ENCODE peak calls at places on chromosomes 7 and 10, in eight cellular contexts. J is astrocyte of the cerebellum, N is astrocyte of the spinal cord, Q is Panc1, S is AG04450, H is A549, Z is pancreas, K is Calu3. A is an unnamed sample.

GRCh38 chr10:125397608-125398007 is 237.2 kb upstream of the CTBP2 start:
- DNase-seq in H (no peak), S (no peak), K (no peak), Z (no peak), N (no peak), Q (no peak), J (no peak), A (no peak)

GRCh38 chr7:106823631-106824030 is 41.5 kb upstream of the PIK3CG start:
- DNase-seq in K (peak), N (no peak), H (no peak), Q (no peak), Z (no peak), S (no peak), J (no peak), A (no peak)

GRCh38 chr10:99881371-99881770 is 98.9 kb downstream of the ABCC2 start:
- DNase-seq in K (no peak), S (no peak), Z (no peak), J (no peak), N (no peak), Q (no peak), H (no peak), A (no peak)

GRCh38 chr10:70458329-70459060 is 17.0 kb upstream of the NODAL start:
- DNase-seq in J (peak), N (peak), K (peak), Q (no peak), Z (peak), H (no peak), S (peak), A (peak)

GRCh38 chr7:12222889-12223579 is 11.9 kb downstream of the TMEM106B start:
- DNase-seq in H (no peak), S (no peak), Q (no peak), K (no peak), Z (no peak), N (no peak), J (no peak), A (no peak)

GRCh38 chr7:42493436-42494198 is 256.6 kb upstream of the GLI3 start:
- DNase-seq in K (no peak), Q (no peak), J (peak), N (peak), H (no peak), S (peak), Z (peak), A (no peak)

GRCh38 chr10:1159131-1160061 is 103.2 kb downstream of the WDR37 start:
- DNase-seq in K (no peak), H (no peak), J (no peak), S (no peak), Q (no peak), N (peak), Z (no peak), A (no peak)

GRCh38 chr10:97428572-97428981 is 2.6 kb downstream of the PGAM1 start:
- DNase-seq in Q (no peak), S (no peak), H (no peak), K (no peak), J (no peak), N (no peak), Z (no peak), A (no peak)

GRCh38 chr10:74322565-74322964 is 171.5 kb downstream of the ADK start:
- DNase-seq in N (no peak), J (no peak), H (no peak), S (no peak), Q (no peak), K (no peak), Z (no peak), A (no peak)

GRCh38 chr7:73774923-73775322 is 4.9 kb upstream of the CLDN3 start:
- DNase-seq in Q (no peak), J (no peak), Z (no peak), N (no peak), H (no peak), K (no peak), S (no peak), A (no peak)

DNA sequence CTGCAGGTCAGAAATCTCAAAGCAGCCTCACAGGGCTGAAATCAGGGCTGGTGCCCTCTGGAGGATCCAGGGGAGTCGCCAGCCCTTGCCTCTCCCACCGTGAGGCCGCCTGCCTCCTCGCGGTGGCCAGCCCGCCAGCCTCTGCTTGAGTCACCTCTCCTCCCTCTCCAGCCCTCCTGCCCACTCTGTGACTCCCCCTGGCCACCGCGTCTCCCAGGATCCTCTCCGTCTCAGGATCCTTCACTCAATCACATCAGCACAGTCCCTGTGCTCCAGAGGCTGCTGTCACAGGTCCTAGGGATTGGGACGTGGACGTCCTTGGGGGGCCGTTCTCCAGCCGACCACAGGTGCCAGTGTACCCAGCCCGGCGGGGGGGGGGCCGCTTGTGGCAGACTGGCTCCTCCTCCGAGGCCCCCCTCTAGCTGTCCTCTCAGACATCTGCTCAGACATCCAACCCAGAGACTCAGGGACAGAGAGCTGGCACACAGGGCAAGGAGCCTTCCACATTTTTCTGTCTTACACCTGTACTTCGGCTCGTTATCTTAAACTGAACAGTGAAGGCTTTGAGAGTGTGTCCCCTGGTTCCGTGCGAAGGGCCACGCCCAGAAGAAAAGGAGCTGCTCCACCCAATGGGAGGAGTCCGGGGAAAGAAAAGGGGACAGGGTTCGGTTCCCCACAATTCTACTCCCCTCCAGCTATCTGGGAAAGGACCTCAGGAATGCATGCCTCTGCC is 9.4 kb upstream of the PPP2R2D start:
- DNase-seq in K (peak), H (peak), S (no peak), J (no peak), N (no peak), Z (no peak), Q (no peak), A (no peak)
- TF ChIP-seq CTCF in K (no peak), H (peak), S (no peak), J (peak), N (peak), Z (no peak), Q (no peak), A (no peak)

DNA sequence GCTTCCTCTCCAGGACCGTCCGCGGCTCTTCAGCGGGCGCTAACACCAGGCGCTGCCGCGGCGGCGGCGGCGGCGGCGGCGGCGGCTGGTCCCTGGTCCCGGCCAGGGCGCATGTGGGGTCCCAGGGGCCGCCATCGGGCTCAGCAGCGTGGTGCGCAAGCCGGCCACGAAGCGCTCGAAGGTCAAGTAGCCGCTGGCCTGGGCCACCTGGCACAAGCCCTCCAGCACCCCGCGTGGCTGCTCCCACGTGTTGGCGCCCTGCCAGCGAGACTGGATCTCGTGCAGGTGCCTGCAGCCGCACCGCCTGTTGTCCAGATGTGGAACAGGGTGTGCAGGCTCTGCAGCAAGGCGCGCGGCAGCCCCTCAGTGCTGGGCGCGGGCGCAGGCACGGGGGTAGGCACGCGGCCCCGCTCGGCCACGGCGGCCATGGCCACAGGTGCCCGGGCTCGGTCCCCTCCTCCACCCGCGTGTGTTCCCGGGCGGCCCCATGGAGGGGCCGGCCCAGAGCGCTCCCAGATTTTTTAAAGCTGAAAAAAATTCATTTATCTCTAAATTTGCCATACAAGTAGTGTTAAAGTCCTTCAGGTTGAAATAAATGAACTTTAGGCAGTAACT is 884.2 kb upstream of the ZNF722 start:
- DNase-seq in S (no peak), Q (no peak), N (no peak), H (no peak), Z (peak), J (no peak), K (no peak), A (no peak)
- TF ChIP-seq CTCF in S (no peak), Q (no peak), N (no peak), H (no peak), Z (no peak), J (no peak), K (no peak), A (no peak)

DNA sequence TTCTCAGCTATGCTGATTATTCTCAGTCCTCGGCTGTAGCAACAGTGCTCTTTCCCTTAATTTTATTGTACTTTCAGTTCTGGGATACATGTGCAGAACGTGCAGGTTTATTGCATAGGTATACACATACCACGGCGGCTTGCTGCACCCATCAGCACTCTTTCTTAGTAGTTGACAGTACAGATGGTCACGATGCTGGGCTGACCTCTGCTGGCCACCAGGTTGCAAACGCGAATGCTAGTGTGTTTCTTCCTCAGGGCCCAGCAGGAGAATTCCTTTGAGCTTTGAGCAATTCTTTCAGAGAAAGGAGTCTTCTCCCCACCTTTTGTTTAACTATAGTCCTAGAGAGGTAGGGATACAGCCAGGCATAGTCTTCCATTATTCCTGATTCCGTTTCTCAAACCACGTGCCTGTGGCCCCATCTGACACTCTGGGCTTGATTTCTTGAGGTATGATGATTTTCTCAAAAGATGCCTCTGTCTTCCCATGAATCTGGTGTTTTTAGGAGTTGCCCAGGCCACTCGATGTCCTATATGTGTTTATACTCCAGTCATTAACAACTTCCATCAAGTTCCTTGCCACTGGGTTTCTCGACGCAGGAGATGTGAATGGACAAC is 48.9 kb upstream of the CDC14C start:
- DNase-seq in S (no peak), H (no peak), J (peak), Q (peak), N (peak), K (peak), Z (no peak), A (no peak)
- TF ChIP-seq CTCF in S (peak), H (peak), J (peak), Q (peak), N (peak), K (peak), Z (peak), A (no peak)

DNA sequence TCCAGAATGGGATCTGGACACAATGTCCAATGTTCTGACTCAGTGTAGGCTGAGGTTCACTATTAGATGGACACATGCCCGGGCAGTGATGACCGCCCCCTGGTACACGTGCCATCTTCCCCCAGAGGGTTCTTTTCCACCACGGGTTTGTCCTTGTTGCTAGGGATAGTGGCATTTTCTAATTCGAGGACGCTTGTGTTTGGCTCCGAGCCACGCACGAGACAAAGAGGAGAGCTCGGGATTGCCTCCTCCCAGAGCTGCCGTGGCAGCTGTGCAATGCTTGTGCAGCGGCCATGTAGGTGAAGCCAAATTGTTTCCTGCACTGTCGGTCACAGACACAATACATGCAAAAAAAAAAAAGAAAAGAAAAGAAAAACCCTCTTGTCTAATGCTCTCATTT is 207.5 kb downstream of the PAXIP1 start:
- DNase-seq in S (no peak), K (no peak), N (no peak), Q (no peak), Z (no peak), H (no peak), J (no peak), A (no peak)
- TF ChIP-seq CTCF in S (no peak), K (no peak), N (no peak), Q (no peak), Z (no peak), H (no peak), J (no peak), A (no peak)